ENCODE peak calls at places on chromosomes 4 and X, in nine cellular contexts. One of them, this sample, is unnamed.
A peak's percentile ranks its signal among the peaks of the same experiment; 100 is the strongest.

GRCh38 chrX:115233497-115234219 is at the start of gene LRCH2:
- DNase-seq in HCT116: no peak
- DNase-seq in neural progenitor cell: peak; percentile 86
- DNase-seq in SK-N-SH: peak; percentile 86
- DNase-seq in GM23338: peak; percentile 55
- DNase-seq in hepatocyte: peak; percentile 76
- DNase-seq in GM23248: peak; percentile 52
- DNase-seq in PC-3: no peak
- DNase-seq in OCI-LY7: no peak
- DNase-seq in this sample: no peak

GRCh38 chr4:165872443-165873297 is at the start of gene TLL1:
- DNase-seq in HCT116: no peak
- DNase-seq in neural progenitor cell: peak; percentile 42
- DNase-seq in SK-N-SH: peak; percentile 23
- DNase-seq in GM23338: peak; percentile 46
- DNase-seq in hepatocyte: peak; percentile 37
- DNase-seq in GM23248: no peak
- DNase-seq in PC-3: peak; percentile 44
- DNase-seq in OCI-LY7: no peak
- DNase-seq in this sample: no peak

GRCh38 chr4:23789765-23790164 is 100.1 kb downstream of the PPARGC1A start:
- DNase-seq in HCT116: no peak
- DNase-seq in neural progenitor cell: no peak
- DNase-seq in SK-N-SH: no peak
- DNase-seq in GM23338: no peak
- DNase-seq in hepatocyte: peak; percentile 10
- DNase-seq in GM23248: peak; percentile 56
- DNase-seq in PC-3: no peak
- DNase-seq in OCI-LY7: no peak
- DNase-seq in this sample: no peak

GRCh38 chrX:104343408-104344129 is 88.8 kb upstream of the ESX1 start:
- DNase-seq in HCT116: peak; percentile 80
- DNase-seq in neural progenitor cell: peak; percentile 62
- DNase-seq in SK-N-SH: peak; percentile 30
- DNase-seq in GM23338: peak; percentile 91
- DNase-seq in hepatocyte: peak; percentile 72
- DNase-seq in GM23248: peak; percentile 88
- DNase-seq in PC-3: peak; percentile 94
- DNase-seq in OCI-LY7: peak; percentile 46
- DNase-seq in this sample: peak; percentile 65

GRCh38 chr4:56106180-56106579 is 157.4 kb downstream of the CEP135 start:
- DNase-seq in HCT116: no peak
- DNase-seq in neural progenitor cell: no peak
- DNase-seq in SK-N-SH: no peak
- DNase-seq in GM23338: no peak
- DNase-seq in hepatocyte: no peak
- DNase-seq in GM23248: no peak
- DNase-seq in PC-3: no peak
- DNase-seq in OCI-LY7: no peak
- DNase-seq in this sample: no peak

GRCh38 chrX:98407526-98408049 is 1523.9 kb downstream of the RPA4 start:
- DNase-seq in HCT116: no peak
- DNase-seq in neural progenitor cell: no peak
- DNase-seq in SK-N-SH: no peak
- DNase-seq in GM23338: peak; percentile 4
- DNase-seq in hepatocyte: no peak
- DNase-seq in GM23248: no peak
- DNase-seq in PC-3: no peak
- DNase-seq in OCI-LY7: no peak
- DNase-seq in this sample: no peak

GRCh38 chr4:165475706-165476070 is 96.9 kb downstream of the CPE start:
- DNase-seq in HCT116: no peak
- DNase-seq in neural progenitor cell: no peak
- DNase-seq in SK-N-SH: no peak
- DNase-seq in GM23338: no peak
- DNase-seq in hepatocyte: no peak
- DNase-seq in GM23248: no peak
- DNase-seq in PC-3: no peak
- DNase-seq in OCI-LY7: no peak
- DNase-seq in this sample: no peak

GRCh38 chrX:15718283-15718970 is 19.6 kb upstream of the CA5B start:
- DNase-seq in HCT116: peak; percentile 19
- DNase-seq in neural progenitor cell: no peak
- DNase-seq in SK-N-SH: no peak
- DNase-seq in GM23338: peak; percentile 21
- DNase-seq in hepatocyte: peak; percentile 29
- DNase-seq in GM23248: no peak
- DNase-seq in PC-3: no peak
- DNase-seq in OCI-LY7: no peak
- DNase-seq in this sample: no peak

GRCh38 chrX:154396948-154397887 is 959 bp upstream of the RPL10 start:
- DNase-seq in HCT116: no peak
- DNase-seq in neural progenitor cell: peak; percentile 66
- DNase-seq in SK-N-SH: peak; percentile 79
- DNase-seq in GM23338: peak; percentile 57
- DNase-seq in hepatocyte: peak; percentile 79
- DNase-seq in GM23248: peak; percentile 81
- DNase-seq in PC-3: peak; percentile 66
- DNase-seq in OCI-LY7: peak; percentile 61
- DNase-seq in this sample: peak; percentile 68

GRCh38 chr4:38313999-38314561 is 349.9 kb upstream of the KLF3 start:
- DNase-seq in HCT116: no peak
- DNase-seq in neural progenitor cell: no peak
- DNase-seq in SK-N-SH: no peak
- DNase-seq in GM23338: no peak
- DNase-seq in hepatocyte: peak; percentile 17
- DNase-seq in GM23248: peak; percentile 67
- DNase-seq in PC-3: peak; percentile 79
- DNase-seq in OCI-LY7: no peak
- DNase-seq in this sample: peak; percentile 28

GRCh38 chr4:90060039-90060438 is 67.2 kb upstream of the CCSER1 start:
- DNase-seq in HCT116: no peak
- DNase-seq in neural progenitor cell: no peak
- DNase-seq in SK-N-SH: no peak
- DNase-seq in GM23338: peak; percentile 34
- DNase-seq in hepatocyte: no peak
- DNase-seq in GM23248: no peak
- DNase-seq in PC-3: no peak
- DNase-seq in OCI-LY7: no peak
- DNase-seq in this sample: no peak

GRCh38 chrX:9788908-9789307 is 2.7 kb downstream of the SHROOM2 start:
- DNase-seq in HCT116: no peak
- DNase-seq in neural progenitor cell: no peak
- DNase-seq in SK-N-SH: no peak
- DNase-seq in GM23338: peak; percentile 18
- DNase-seq in hepatocyte: peak; percentile 51
- DNase-seq in GM23248: peak; percentile 5
- DNase-seq in PC-3: peak; percentile 81
- DNase-seq in OCI-LY7: no peak
- DNase-seq in this sample: no peak

GRCh38 chr4:168028568-168028967 is 63.8 kb upstream of the ANXA10 start:
- DNase-seq in HCT116: peak; percentile 28
- DNase-seq in neural progenitor cell: no peak
- DNase-seq in SK-N-SH: peak; percentile 5
- DNase-seq in GM23338: no peak
- DNase-seq in hepatocyte: peak; percentile 15
- DNase-seq in GM23248: peak; percentile 56
- DNase-seq in PC-3: peak; percentile 63
- DNase-seq in OCI-LY7: no peak
- DNase-seq in this sample: no peak

GRCh38 chr4:38160487-38161207 is 200.4 kb downstream of the PTTG2 start:
- DNase-seq in HCT116: peak; percentile 88
- DNase-seq in neural progenitor cell: peak; percentile 38
- DNase-seq in SK-N-SH: no peak
- DNase-seq in GM23338: peak; percentile 71
- DNase-seq in hepatocyte: peak; percentile 77
- DNase-seq in GM23248: peak; percentile 98
- DNase-seq in PC-3: peak; percentile 76
- DNase-seq in OCI-LY7: no peak
- DNase-seq in this sample: no peak

GRCh38 chrX:81110286-81110685 is 91.4 kb downstream of the HMGN5 start:
- DNase-seq in HCT116: no peak
- DNase-seq in neural progenitor cell: no peak
- DNase-seq in SK-N-SH: no peak
- DNase-seq in GM23338: no peak
- DNase-seq in hepatocyte: no peak
- DNase-seq in GM23248: no peak
- DNase-seq in PC-3: no peak
- DNase-seq in OCI-LY7: no peak
- DNase-seq in this sample: no peak

GRCh38 chr4:169253904-169254303 is 16.9 kb downstream of the SH3RF1 start:
- DNase-seq in HCT116: no peak
- DNase-seq in neural progenitor cell: no peak
- DNase-seq in SK-N-SH: no peak
- DNase-seq in GM23338: no peak
- DNase-seq in hepatocyte: no peak
- DNase-seq in GM23248: peak; percentile 75
- DNase-seq in PC-3: peak; percentile 76
- DNase-seq in OCI-LY7: no peak
- DNase-seq in this sample: no peak
- H3K4me1 ChIP-seq in HCT116: peaks cover 97% of the 10 kb centered on the region
- H3K4me1 ChIP-seq in neural progenitor cell: peaks cover 39% of the 10 kb centered on the region
- H3K4me1 ChIP-seq in SK-N-SH: peaks cover 73% of the 10 kb centered on the region
- H3K4me1 ChIP-seq in GM23338: peaks cover 68% of the 10 kb centered on the region
- H3K4me1 ChIP-seq in hepatocyte: peaks cover 70% of the 10 kb centered on the region
- H3K4me1 ChIP-seq in GM23248: peaks cover 95% of the 10 kb centered on the region
- H3K4me1 ChIP-seq in PC-3: peaks cover 93% of the 10 kb centered on the region
- H3K4me1 ChIP-seq in OCI-LY7: no peaks in the 10 kb centered on the region
- H3K4me1 ChIP-seq in this sample: no peaks in the 10 kb centered on the region

DNA sequence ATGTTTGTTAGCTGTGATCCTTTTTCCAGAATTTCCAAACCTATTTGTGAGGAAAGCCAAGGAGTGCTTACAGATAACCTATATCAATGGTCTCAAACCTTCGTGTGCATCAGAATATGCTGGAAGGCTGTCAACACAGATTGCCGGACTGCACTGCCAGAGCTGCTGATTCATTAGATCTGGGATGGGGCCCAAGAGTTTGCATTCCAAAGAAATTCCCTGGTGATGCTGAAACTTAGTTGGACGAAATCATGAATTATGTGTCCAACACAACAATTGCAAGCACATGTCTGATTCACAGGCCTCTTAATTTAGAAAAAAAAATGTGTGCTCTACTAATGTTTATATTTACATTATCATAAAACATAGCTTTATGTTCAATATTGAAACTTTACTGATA is 544.0 kb upstream of the AMOT start:
- DNase-seq in HCT116: no peak
- DNase-seq in neural progenitor cell: no peak
- DNase-seq in SK-N-SH: no peak
- DNase-seq in GM23338: no peak
- DNase-seq in hepatocyte: peak; percentile 37
- DNase-seq in GM23248: peak; percentile 85
- DNase-seq in PC-3: peak; percentile 32
- DNase-seq in OCI-LY7: no peak
- DNase-seq in this sample: no peak
- TF ChIP-seq EZH2phosphoT487 in HCT116: no peak
- TF ChIP-seq EZH2phosphoT487 in neural progenitor cell: no peak
- TF ChIP-seq EZH2phosphoT487 in SK-N-SH: no peak
- TF ChIP-seq EZH2phosphoT487 in GM23338: no peak
- TF ChIP-seq EZH2phosphoT487 in hepatocyte: no peak
- TF ChIP-seq EZH2phosphoT487 in GM23248: no peak
- TF ChIP-seq EZH2phosphoT487 in PC-3: no peak
- TF ChIP-seq EZH2phosphoT487 in OCI-LY7: no peak
- TF ChIP-seq EZH2phosphoT487 in this sample: no peak

GRCh38 chrX:68842351-68842750 is 13.5 kb downstream of the EFNB1 start:
- DNase-seq in HCT116: no peak
- DNase-seq in neural progenitor cell: no peak
- DNase-seq in SK-N-SH: no peak
- DNase-seq in GM23338: no peak
- DNase-seq in hepatocyte: no peak
- DNase-seq in GM23248: no peak
- DNase-seq in PC-3: no peak
- DNase-seq in OCI-LY7: no peak
- DNase-seq in this sample: no peak
- H3K4me1 ChIP-seq in HCT116: no peaks in the 10 kb centered on the region
- H3K4me1 ChIP-seq in neural progenitor cell: peaks cover 4% of the 10 kb centered on the region
- H3K4me1 ChIP-seq in SK-N-SH: no peaks in the 10 kb centered on the region
- H3K4me1 ChIP-seq in GM23338: peaks cover 3% of the 10 kb centered on the region
- H3K4me1 ChIP-seq in hepatocyte: peaks cover 11% of the 10 kb centered on the region
- H3K4me1 ChIP-seq in GM23248: no peaks in the 10 kb centered on the region
- H3K4me1 ChIP-seq in PC-3: peaks cover 15% of the 10 kb centered on the region
- H3K4me1 ChIP-seq in OCI-LY7: no peaks in the 10 kb centered on the region
- H3K4me1 ChIP-seq in this sample: no peaks in the 10 kb centered on the region

GRCh38 chr4:44845309-44845708 is 119.0 kb upstream of the GNPDA2 start:
- DNase-seq in HCT116: no peak
- DNase-seq in neural progenitor cell: no peak
- DNase-seq in SK-N-SH: no peak
- DNase-seq in GM23338: no peak
- DNase-seq in hepatocyte: no peak
- DNase-seq in GM23248: no peak
- DNase-seq in PC-3: no peak
- DNase-seq in OCI-LY7: no peak
- DNase-seq in this sample: no peak

GRCh38 chr4:44845993-44846392 is 119.6 kb upstream of the GNPDA2 start:
- DNase-seq in HCT116: no peak
- DNase-seq in neural progenitor cell: no peak
- DNase-seq in SK-N-SH: no peak
- DNase-seq in GM23338: no peak
- DNase-seq in hepatocyte: no peak
- DNase-seq in GM23248: no peak
- DNase-seq in PC-3: no peak
- DNase-seq in OCI-LY7: no peak
- DNase-seq in this sample: no peak

GRCh38 chr4:44848466-44848865 is 122.1 kb upstream of the GNPDA2 start:
- DNase-seq in HCT116: no peak
- DNase-seq in neural progenitor cell: no peak
- DNase-seq in SK-N-SH: no peak
- DNase-seq in GM23338: no peak
- DNase-seq in hepatocyte: no peak
- DNase-seq in GM23248: no peak
- DNase-seq in PC-3: no peak
- DNase-seq in OCI-LY7: no peak
- DNase-seq in this sample: no peak
- TF ChIP-seq EZH2phosphoT487 in HCT116: no peak
- TF ChIP-seq EZH2phosphoT487 in neural progenitor cell: no peak
- TF ChIP-seq EZH2phosphoT487 in SK-N-SH: no peak
- TF ChIP-seq EZH2phosphoT487 in GM23338: no peak
- TF ChIP-seq EZH2phosphoT487 in hepatocyte: no peak
- TF ChIP-seq EZH2phosphoT487 in GM23248: no peak
- TF ChIP-seq EZH2phosphoT487 in PC-3: no peak
- TF ChIP-seq EZH2phosphoT487 in OCI-LY7: no peak
- TF ChIP-seq EZH2phosphoT487 in this sample: no peak

GRCh38 chr4:926538-926937 is 5.6 kb downstream of the GAK start:
- DNase-seq in HCT116: no peak
- DNase-seq in neural progenitor cell: peak; percentile 72
- DNase-seq in SK-N-SH: peak; percentile 49
- DNase-seq in GM23338: peak; percentile 88
- DNase-seq in hepatocyte: peak; percentile 44
- DNase-seq in GM23248: peak; percentile 38
- DNase-seq in PC-3: peak; percentile 17
- DNase-seq in OCI-LY7: peak; percentile 59
- DNase-seq in this sample: no peak
- H3K4me1 ChIP-seq in HCT116: peaks cover 10% of the 10 kb centered on the region
- H3K4me1 ChIP-seq in neural progenitor cell: no peaks in the 10 kb centered on the region
- H3K4me1 ChIP-seq in SK-N-SH: peaks cover 5% of the 10 kb centered on the region
- H3K4me1 ChIP-seq in GM23338: no peaks in the 10 kb centered on the region
- H3K4me1 ChIP-seq in hepatocyte: peaks cover 18% of the 10 kb centered on the region
- H3K4me1 ChIP-seq in GM23248: peaks cover 29% of the 10 kb centered on the region
- H3K4me1 ChIP-seq in PC-3: peaks cover 17% of the 10 kb centered on the region
- H3K4me1 ChIP-seq in OCI-LY7: peaks cover 68% of the 10 kb centered on the region
- H3K4me1 ChIP-seq in this sample: peaks cover 5% of the 10 kb centered on the region

GRCh38 chr4:157887316-157887715 is 285.5 kb downstream of the GASK1B start:
- DNase-seq in HCT116: no peak
- DNase-seq in neural progenitor cell: peak; percentile 69
- DNase-seq in SK-N-SH: no peak
- DNase-seq in GM23338: no peak
- DNase-seq in hepatocyte: no peak
- DNase-seq in GM23248: no peak
- DNase-seq in PC-3: no peak
- DNase-seq in OCI-LY7: no peak
- DNase-seq in this sample: no peak
- TF ChIP-seq EZH2phosphoT487 in HCT116: no peak
- TF ChIP-seq EZH2phosphoT487 in neural progenitor cell: peak; percentile 75
- TF ChIP-seq EZH2phosphoT487 in SK-N-SH: no peak
- TF ChIP-seq EZH2phosphoT487 in GM23338: no peak
- TF ChIP-seq EZH2phosphoT487 in hepatocyte: no peak
- TF ChIP-seq EZH2phosphoT487 in GM23248: no peak
- TF ChIP-seq EZH2phosphoT487 in PC-3: no peak
- TF ChIP-seq EZH2phosphoT487 in OCI-LY7: no peak
- TF ChIP-seq EZH2phosphoT487 in this sample: no peak